ENCODE peak calls at places on chromosome 7, in five cellular contexts. R, M, S, G and I are unnamed samples. For H3K36me3, the result is how much of the 10 kb centered on the place peaks cover.

GRCh38 chr7:46747869-46748576 is 827.0 kb upstream of the IGFBP3 start:
- DNase-seq in M (no peak), S (no peak), G (no peak), R (no peak), I (no peak)

GRCh38 chr7:27180431-27181175 is 4.4 kb downstream of the HOXA11 start:
- DNase-seq in M (no peak), R (no peak), S (no peak), G (no peak), I (no peak)

GRCh38 chr7:158646766-158647474 is 57.7 kb downstream of the NCAPG2 start:
- DNase-seq in R (no peak), M (no peak), G (no peak), S (no peak), I (peak)

GRCh38 chr7:99372275-99373085 is 2.0 kb upstream of the ARPC1B start:
- DNase-seq in G (peak), S (no peak), M (peak), R (no peak), I (peak)

GRCh38 chr7:77542895-77543294 is 5.8 kb downstream of the PTPN12 start:
- DNase-seq in M (no peak), R (no peak), G (no peak), S (no peak), I (no peak)

GRCh38 chr7:93245525-93246432 is 13.6 kb downstream of the VPS50 start:
- DNase-seq in M (no peak), S (no peak), G (no peak), R (no peak), I (no peak)

GRCh38 chr7:42461537-42461936 is 224.5 kb upstream of the GLI3 start:
- DNase-seq in M (no peak), G (no peak), R (no peak), S (no peak), I (no peak)

GRCh38 chr7:46146454-46147255 is 225.6 kb upstream of the IGFBP3 start:
- DNase-seq in M (no peak), R (no peak), G (peak), S (no peak), I (no peak)

GRCh38 chr7:91979590-91979989 is 38.9 kb downstream of the AKAP9 start:
- DNase-seq in S (no peak), G (no peak), M (no peak), R (no peak), I (no peak)

GRCh38 chr7:74044366-74045350 is 16.7 kb downstream of the ELN start:
- DNase-seq in R (peak), S (no peak), M (no peak), G (no peak), I (no peak)
- H3K36me3 ChIP-seq in R (under half), S (under half), M (under half), G (under half), I (under half)

DNA sequence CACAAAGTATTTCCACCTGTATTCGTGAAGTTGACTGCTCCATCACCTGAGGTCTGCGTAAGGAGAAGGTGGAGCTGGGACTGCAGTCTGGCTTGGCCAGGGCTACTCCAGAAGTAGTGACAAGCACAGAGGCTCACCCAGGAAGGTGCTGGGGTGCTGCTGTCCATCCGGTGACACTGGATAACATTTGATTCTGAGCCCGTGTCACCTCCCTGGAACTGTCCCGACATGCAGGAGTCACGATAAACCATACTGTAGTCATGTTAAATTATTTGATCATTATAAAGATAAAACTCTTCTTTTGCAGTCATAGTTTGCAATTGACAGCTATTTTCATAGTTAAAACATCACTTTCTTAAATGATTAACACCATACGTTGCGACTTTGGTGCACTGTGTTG is 28.7 kb upstream of the GALNTL5 start:
- DNase-seq in S (no peak), R (no peak), G (no peak), M (no peak), I (no peak)
- H3K27ac ChIP-seq in S (no peak), R (no peak), G (no peak), M (no peak), I (no peak)

GRCh38 chr7:139594911-139595476 is 71.5 kb downstream of the CLEC2L start:
- DNase-seq in G (no peak), R (no peak), M (no peak), S (no peak), I (no peak)
- H3K36me3 ChIP-seq in G (half or more), R (half or more), M (under half), S (half or more), I (under half)

DNA sequence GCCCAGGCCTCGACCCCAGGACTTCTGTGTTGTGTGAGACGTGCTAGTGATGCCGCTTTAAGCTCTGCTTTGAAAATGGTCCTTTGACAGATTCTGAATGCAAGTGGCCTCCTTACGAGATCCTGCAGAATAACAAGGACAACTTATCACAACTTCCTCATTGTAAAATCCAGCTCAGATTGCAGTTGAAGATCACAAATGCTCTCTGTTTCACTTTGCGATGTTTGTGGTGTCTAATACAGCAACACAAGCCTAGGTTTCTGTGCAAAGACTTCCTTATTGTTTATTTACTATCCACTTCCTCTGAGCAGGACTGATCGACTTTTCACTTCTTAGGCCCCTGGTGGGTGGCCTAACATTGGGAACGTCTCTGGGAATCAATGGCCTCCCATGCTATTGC is 31.7 kb upstream of the INSIG1 start:
- DNase-seq in S (no peak), M (no peak), R (no peak), G (no peak), I (no peak)
- H3K27ac ChIP-seq in S (no peak), M (no peak), R (no peak), G (no peak), I (no peak)

GRCh38 chr7:127673902-127674301 is 21.9 kb downstream of the SND1 start:
- DNase-seq in R (no peak), S (no peak), M (no peak), G (no peak), I (no peak)
- H3K36me3 ChIP-seq in R (under half), S (under half), M (under half), G (under half), I (under half)

GRCh38 chr7:38316733-38317360 is 43.4 kb upstream of the TARP start:
- DNase-seq in G (no peak), S (no peak), R (no peak), M (no peak), I (no peak)

GRCh38 chr7:38317457-38318037 is 44.1 kb upstream of the TARP start:
- DNase-seq in S (no peak), R (no peak), M (no peak), G (no peak), I (no peak)

GRCh38 chr7:38319873-38320272 is 46.4 kb upstream of the TARP start:
- DNase-seq in S (no peak), G (no peak), M (no peak), R (no peak), I (no peak)

GRCh38 chr7:38318241-38318640 is 44.8 kb upstream of the TARP start:
- DNase-seq in S (no peak), M (no peak), R (no peak), G (no peak), I (no peak)

GRCh38 chr7:38318803-38319416 is 45.5 kb upstream of the TARP start:
- DNase-seq in R (no peak), G (peak), M (no peak), S (no peak), I (no peak)
- H3K27ac ChIP-seq in R (no peak), G (no peak), M (no peak), S (no peak), I (no peak)